ENCODE peak calls at places on chromosomes 4 and X, in seven cellular contexts. N, B, D, H, X, L and M are unnamed samples. For H3K9me3, the result is how much of the 10 kb centered on the place peaks cover.

GRCh38 chrX:40897768-40898167 is 162.4 kb upstream of the MED14 start:
- DNase-seq in N (no peak), B (no peak), D (no peak), H (no peak), X (no peak), L (no peak), M (no peak)

GRCh38 chr4:184983660-184984356 is 34.5 kb upstream of the HELT start:
- DNase-seq in N (no peak), B (peak), D (peak), H (peak), X (no peak), L (peak), M (no peak)

GRCh38 chrX:11944486-11944885 is 186.4 kb downstream of the MSL3 start:
- DNase-seq in N (no peak), B (peak), D (peak), H (peak), X (no peak), L (peak), M (no peak)

GRCh38 chr4:140686799-140687198 is 69.4 kb downstream of the TBC1D9 start:
- DNase-seq in N (no peak), B (no peak), D (no peak), H (peak), X (no peak), L (no peak), M (no peak)

GRCh38 chr4:17583944-17584343 is 6.9 kb downstream of the LAP3 start:
- DNase-seq in N (no peak), B (no peak), D (no peak), H (no peak), X (no peak), L (no peak), M (no peak)

GRCh38 chr4:5824635-5825034 is 68.3 kb downstream of the CRMP1 start:
- DNase-seq in N (no peak), B (peak), D (peak), H (peak), X (no peak), L (no peak), M (no peak)

GRCh38 chr4:113646456-113646809 is 115.1 kb downstream of the CAMK2D start:
- DNase-seq in N (no peak), B (peak), D (peak), H (peak), X (no peak), L (no peak), M (no peak)

GRCh38 chrX:119693032-119693995 is at the start of gene SEPTIN6:
- DNase-seq in N (peak), B (peak), D (peak), H (peak), X (peak), L (peak), M (peak)

GRCh38 chr4:113141901-113142346 is 92.5 kb downstream of the ANK2 start:
- DNase-seq in N (no peak), B (peak), D (no peak), H (peak), X (no peak), L (no peak), M (no peak)

GRCh38 chr4:152512483-152512882 is 23.4 kb downstream of the FBXW7 start:
- DNase-seq in N (no peak), B (no peak), D (no peak), H (no peak), X (no peak), L (no peak), M (no peak)

GRCh38 chrX:12309733-12310054 is 171.4 kb downstream of the FRMPD4 start:
- DNase-seq in N (no peak), B (no peak), D (no peak), H (no peak), X (no peak), L (no peak), M (no peak)

GRCh38 chrX:103120748-103121147 is 27.8 kb upstream of the NXF3 start:
- DNase-seq in N (no peak), B (no peak), D (peak), H (no peak), X (no peak), L (no peak), M (no peak)

GRCh38 chr4:148787831-148788477 is 345.7 kb upstream of the NR3C2 start:
- DNase-seq in N (no peak), B (peak), D (peak), H (no peak), X (no peak), L (no peak), M (no peak)

GRCh38 chrX:97639526-97639925 is 755.8 kb downstream of the RPA4 start:
- DNase-seq in N (no peak), B (no peak), D (peak), H (no peak), X (no peak), L (no peak), M (no peak)

GRCh38 chr4:173526724-173527102 is 3.3 kb downstream of the HAND2 start:
- DNase-seq in N (no peak), B (no peak), D (peak), H (no peak), X (no peak), L (no peak), M (no peak)

GRCh38 chrX:84748965-84749656 is 246.9 kb upstream of the HDX start:
- DNase-seq in N (no peak), B (no peak), D (no peak), H (no peak), X (no peak), L (no peak), M (no peak)

GRCh38 chr4:40552536-40552935 is 77.1 kb downstream of the RBM47 start:
- DNase-seq in N (no peak), B (peak), D (no peak), H (no peak), X (no peak), L (no peak), M (no peak)

GRCh38 chr4:42150653-42151567 is 1.5 kb downstream of the BEND4 start:
- DNase-seq in N (no peak), B (no peak), D (peak), H (peak), X (no peak), L (peak), M (no peak)

GRCh38 chrX:118975831-118976598 is 1.6 kb downstream of the LONRF3 start:
- DNase-seq in N (peak), B (peak), D (peak), H (peak), X (peak), L (peak), M (peak)

GRCh38 chrX:110563276-110563675 is 204.6 kb downstream of the RTL9 start:
- DNase-seq in N (no peak), B (peak), D (no peak), H (peak), X (no peak), L (no peak), M (no peak)

GRCh38 chr4:1194028-1194900 is 21.9 kb upstream of the SPON2 start:
- DNase-seq in N (peak), B (no peak), D (no peak), H (no peak), X (peak), L (peak), M (no peak)

GRCh38 chr4:7427326-7428260 is 7.1 kb downstream of the PSAPL1 start:
- DNase-seq in N (peak), B (no peak), D (no peak), H (no peak), X (peak), L (peak), M (peak)

GRCh38 chr4:23023121-23023520 is 330.4 kb downstream of the GBA3 start:
- DNase-seq in N (no peak), B (peak), D (no peak), H (peak), X (no peak), L (no peak), M (no peak)

GRCh38 chr4:183747931-183748664 is 89.0 kb downstream of the TRAPPC11 start:
- DNase-seq in N (no peak), B (no peak), D (peak), H (no peak), X (no peak), L (no peak), M (no peak)

GRCh38 chr4:81527115-81527514 is 55.4 kb upstream of the RASGEF1B start:
- DNase-seq in N (no peak), B (no peak), D (no peak), H (no peak), X (no peak), L (peak), M (no peak)

GRCh38 chrX:41629539-41629938 is 59.2 kb upstream of the GPR34 start:
- DNase-seq in N (no peak), B (no peak), D (no peak), H (no peak), X (no peak), L (no peak), M (no peak)

GRCh38 chr4:16764622-16765021 is 133.8 kb downstream of the LDB2 start:
- DNase-seq in N (no peak), B (peak), D (peak), H (peak), X (no peak), L (no peak), M (no peak)

GRCh38 chr4:72290737-72291136 is 258.9 kb downstream of the NPFFR2 start:
- DNase-seq in N (no peak), B (no peak), D (no peak), H (no peak), X (no peak), L (peak), M (no peak)

GRCh38 chr4:74097631-74098550 is 1.1 kb downstream of the CXCL2 start:
- DNase-seq in N (no peak), B (no peak), D (no peak), H (peak), X (no peak), L (no peak), M (no peak)

GRCh38 chr4:39319678-39320077 is 46.5 kb downstream of the RFC1 start:
- DNase-seq in N (no peak), B (peak), D (no peak), H (peak), X (no peak), L (no peak), M (no peak)

GRCh38 chr4:179095585-179096228 is 1653.5 kb upstream of the AGA start:
- DNase-seq in N (no peak), B (peak), D (peak), H (peak), X (no peak), L (no peak), M (no peak)

GRCh38 chrX:2425281-2426071 is 75.3 kb downstream of the DHRSX start:
- DNase-seq in N (no peak), B (peak), D (no peak), H (no peak), X (no peak), L (no peak), M (no peak)

GRCh38 chr4:38734886-38735285 is 47.9 kb downstream of the TLR10 start:
- DNase-seq in N (no peak), B (no peak), D (no peak), H (peak), X (no peak), L (no peak), M (no peak)

GRCh38 chr4:81913427-81913878 is 441.7 kb upstream of the RASGEF1B start:
- DNase-seq in N (no peak), B (no peak), D (peak), H (peak), X (no peak), L (peak), M (peak)

GRCh38 chr4:107740381-107740780 is 20.3 kb upstream of the PAPSS1 start:
- DNase-seq in N (no peak), B (peak), D (no peak), H (no peak), X (no peak), L (no peak), M (no peak)

GRCh38 chr4:152634110-152634760 is 45.6 kb downstream of the TMEM154 start:
- DNase-seq in N (no peak), B (no peak), D (no peak), H (peak), X (no peak), L (no peak), M (no peak)

GRCh38 chr4:12579172-12579571 is 905.0 kb downstream of the RAB28 start:
- DNase-seq in N (no peak), B (no peak), D (no peak), H (no peak), X (no peak), L (no peak), M (no peak)

GRCh38 chrX:55340896-55341433 is 76.2 kb upstream of the PAGE3 start:
- DNase-seq in N (no peak), B (no peak), D (no peak), H (no peak), X (no peak), L (no peak), M (no peak)

GRCh38 chrX:55335296-55335695 is 70.6 kb upstream of the PAGE3 start:
- DNase-seq in N (no peak), B (no peak), D (no peak), H (no peak), X (no peak), L (no peak), M (no peak)

GRCh38 chrX:55336176-55336575 is 71.5 kb upstream of the PAGE3 start:
- DNase-seq in N (no peak), B (no peak), D (no peak), H (no peak), X (no peak), L (no peak), M (no peak)
- H3K9me3 ChIP-seq in N (under half), B (under half), D (under half), H (under half), X (under half), L (under half), M (under half)

GRCh38 chrX:24026403-24026801 is 584 bp downstream of the KLHL15 start:
- DNase-seq in N (no peak), B (no peak), D (no peak), H (peak), X (no peak), L (no peak), M (no peak)

GRCh38 chrX:24025741-24026402 is 1.1 kb downstream of the KLHL15 start:
- DNase-seq in N (peak), B (peak), D (no peak), H (peak), X (peak), L (peak), M (no peak)

GRCh38 chrX:24024819-24025740 is 1.9 kb downstream of the KLHL15 start:
- DNase-seq in N (peak), B (peak), D (peak), H (peak), X (peak), L (peak), M (peak)

GRCh38 chrX:24027985-24028384 is 999 bp upstream of the KLHL15 start:
- DNase-seq in N (no peak), B (no peak), D (no peak), H (no peak), X (no peak), L (no peak), M (no peak)

GRCh38 chrX:24027086-24027485 is at the start of gene KLHL15:
- DNase-seq in N (no peak), B (no peak), D (no peak), H (no peak), X (no peak), L (no peak), M (no peak)
- H3K9me3 ChIP-seq in N (under half), B (under half), D (under half), H (under half), X (under half), L (under half), M (under half)

GRCh38 chr4:173666-174314 is 49.5 kb downstream of the ZNF718 start:
- DNase-seq in N (no peak), B (no peak), D (no peak), H (no peak), X (no peak), L (no peak), M (no peak)
- H3K9me3 ChIP-seq in N (half or more), B (under half), D (under half), H (under half), X (half or more), L (under half), M (under half)

GRCh38 chrX:153526040-153526439 is 8.6 kb downstream of the ATP2B3 start:
- DNase-seq in N (no peak), B (no peak), D (no peak), H (no peak), X (no peak), L (no peak), M (no peak)
- H3K9me3 ChIP-seq in N (under half), B (under half), D (under half), H (under half), X (under half), L (under half), M (under half)